ENCODE peak calls at places on chromosomes 7 and 10, in seven cellular contexts. One of them, this sample, is unnamed.
A peak's percentile ranks its signal among the peaks of the same experiment; 100 is the strongest.

GRCh38 chr7:8373856-8374255 is 59.6 kb upstream of the NXPH1 start:
- DNase-seq in lower lobe of right lung: no peak
- DNase-seq in HCT116: no peak
- DNase-seq in left ventricle myocardium inferior: no peak
- DNase-seq in fibroblast of lung: no peak
- DNase-seq in mammary epithelial cell: no peak
- DNase-seq in upper lobe of right lung: no peak
- DNase-seq in this sample: no peak

GRCh38 chr10:21989453-21990154 is 13.9 kb downstream of the DNAJC1 start:
- DNase-seq in lower lobe of right lung: peak; percentile 53
- DNase-seq in HCT116: peak; percentile 52
- DNase-seq in left ventricle myocardium inferior: peak; percentile 56
- DNase-seq in fibroblast of lung: peak; percentile 63
- DNase-seq in mammary epithelial cell: peak; percentile 56
- DNase-seq in upper lobe of right lung: peak; percentile 68
- DNase-seq in this sample: peak; percentile 48

GRCh38 chr10:105292236-105292635 is 651.1 kb downstream of the SORCS3 start:
- DNase-seq in lower lobe of right lung: no peak
- DNase-seq in HCT116: no peak
- DNase-seq in left ventricle myocardium inferior: no peak
- DNase-seq in fibroblast of lung: no peak
- DNase-seq in mammary epithelial cell: no peak
- DNase-seq in upper lobe of right lung: no peak
- DNase-seq in this sample: no peak

GRCh38 chr7:134083766-134084487 is 43.2 kb upstream of the LRGUK start:
- DNase-seq in lower lobe of right lung: no peak
- DNase-seq in HCT116: no peak
- DNase-seq in left ventricle myocardium inferior: no peak
- DNase-seq in fibroblast of lung: peak; percentile 38
- DNase-seq in mammary epithelial cell: peak; percentile 72
- DNase-seq in upper lobe of right lung: no peak
- DNase-seq in this sample: peak; percentile 15

GRCh38 chr10:66928791-66929190 is 3.0 kb downstream of the LRRTM3 start:
- DNase-seq in lower lobe of right lung: no peak
- DNase-seq in HCT116: no peak
- DNase-seq in left ventricle myocardium inferior: no peak
- DNase-seq in fibroblast of lung: no peak
- DNase-seq in mammary epithelial cell: no peak
- DNase-seq in upper lobe of right lung: no peak
- DNase-seq in this sample: no peak

GRCh38 chr7:99597762-99598501 is at the start of gene TMEM225B:
- DNase-seq in lower lobe of right lung: no peak
- DNase-seq in HCT116: no peak
- DNase-seq in left ventricle myocardium inferior: no peak
- DNase-seq in fibroblast of lung: no peak
- DNase-seq in mammary epithelial cell: no peak
- DNase-seq in upper lobe of right lung: no peak
- DNase-seq in this sample: no peak

GRCh38 chr7:1040790-1041189 is 3.6 kb upstream of the GPR146 start:
- DNase-seq in lower lobe of right lung: no peak
- DNase-seq in HCT116: no peak
- DNase-seq in left ventricle myocardium inferior: no peak
- DNase-seq in fibroblast of lung: peak; percentile 32
- DNase-seq in mammary epithelial cell: no peak
- DNase-seq in upper lobe of right lung: no peak
- DNase-seq in this sample: peak; percentile 52

GRCh38 chr7:121388950-121389349 is 7.2 kb downstream of the FAM3C start:
- DNase-seq in lower lobe of right lung: no peak
- DNase-seq in HCT116: no peak
- DNase-seq in left ventricle myocardium inferior: no peak
- DNase-seq in fibroblast of lung: no peak
- DNase-seq in mammary epithelial cell: no peak
- DNase-seq in upper lobe of right lung: no peak
- DNase-seq in this sample: no peak

GRCh38 chr10:986881-987634 is 1.2 kb upstream of the GTPBP4 start:
- DNase-seq in lower lobe of right lung: no peak
- DNase-seq in HCT116: no peak
- DNase-seq in left ventricle myocardium inferior: no peak
- DNase-seq in fibroblast of lung: peak; percentile 93
- DNase-seq in mammary epithelial cell: peak; percentile 26
- DNase-seq in upper lobe of right lung: peak; percentile 36
- DNase-seq in this sample: peak; percentile 58

GRCh38 chr7:6482743-6483119 is 35.0 kb upstream of the DAGLB start:
- DNase-seq in lower lobe of right lung: no peak
- DNase-seq in HCT116: no peak
- DNase-seq in left ventricle myocardium inferior: no peak
- DNase-seq in fibroblast of lung: no peak
- DNase-seq in mammary epithelial cell: no peak
- DNase-seq in upper lobe of right lung: no peak
- DNase-seq in this sample: no peak

GRCh38 chr7:157211710-157212109 is 73.0 kb downstream of the UBE3C start:
- DNase-seq in lower lobe of right lung: no peak
- DNase-seq in HCT116: no peak
- DNase-seq in left ventricle myocardium inferior: no peak
- DNase-seq in fibroblast of lung: peak; percentile 95
- DNase-seq in mammary epithelial cell: peak; percentile 1
- DNase-seq in upper lobe of right lung: no peak
- DNase-seq in this sample: peak; percentile 87

GRCh38 chr10:129328531-129328930 is 138.5 kb upstream of the MGMT start:
- DNase-seq in lower lobe of right lung: no peak
- DNase-seq in HCT116: no peak
- DNase-seq in left ventricle myocardium inferior: no peak
- DNase-seq in fibroblast of lung: no peak
- DNase-seq in mammary epithelial cell: no peak
- DNase-seq in upper lobe of right lung: no peak
- DNase-seq in this sample: peak; percentile 11

GRCh38 chr7:23346316-23346715 is 47.2 kb downstream of the MALSU1 start:
- DNase-seq in lower lobe of right lung: no peak
- DNase-seq in HCT116: no peak
- DNase-seq in left ventricle myocardium inferior: no peak
- DNase-seq in fibroblast of lung: no peak
- DNase-seq in mammary epithelial cell: no peak
- DNase-seq in upper lobe of right lung: no peak
- DNase-seq in this sample: no peak

GRCh38 chr7:72709909-72710308 is 118.1 kb downstream of the TYW1B start:
- DNase-seq in lower lobe of right lung: no peak
- DNase-seq in HCT116: no peak
- DNase-seq in left ventricle myocardium inferior: no peak
- DNase-seq in fibroblast of lung: peak; percentile 32
- DNase-seq in mammary epithelial cell: no peak
- DNase-seq in upper lobe of right lung: no peak
- DNase-seq in this sample: no peak

GRCh38 chr7:100516135-100516812 is 22.7 kb upstream of the AGFG2 start:
- DNase-seq in lower lobe of right lung: no peak
- DNase-seq in HCT116: no peak
- DNase-seq in left ventricle myocardium inferior: peak; percentile 38
- DNase-seq in fibroblast of lung: peak; percentile 97
- DNase-seq in mammary epithelial cell: peak; percentile 81
- DNase-seq in upper lobe of right lung: no peak
- DNase-seq in this sample: peak; percentile 82

GRCh38 chr10:71769279-71769823 is 4.0 kb downstream of the VSIR start:
- DNase-seq in lower lobe of right lung: no peak
- DNase-seq in HCT116: no peak
- DNase-seq in left ventricle myocardium inferior: no peak
- DNase-seq in fibroblast of lung: peak; percentile 10
- DNase-seq in mammary epithelial cell: no peak
- DNase-seq in upper lobe of right lung: no peak
- DNase-seq in this sample: peak; percentile 83

GRCh38 chr10:21292763-21293517 is 232.5 kb downstream of the SKIDA1 start:
- DNase-seq in lower lobe of right lung: peak; percentile 52
- DNase-seq in HCT116: peak; percentile 95
- DNase-seq in left ventricle myocardium inferior: peak; percentile 68
- DNase-seq in fibroblast of lung: peak; percentile 99
- DNase-seq in mammary epithelial cell: peak; percentile 93
- DNase-seq in upper lobe of right lung: peak; percentile 68
- DNase-seq in this sample: peak; percentile 98

GRCh38 chr7:158442260-158442659 is 145.4 kb downstream of the PTPRN2 start:
- DNase-seq in lower lobe of right lung: no peak
- DNase-seq in HCT116: peak; percentile 22
- DNase-seq in left ventricle myocardium inferior: no peak
- DNase-seq in fibroblast of lung: no peak
- DNase-seq in mammary epithelial cell: no peak
- DNase-seq in upper lobe of right lung: no peak
- DNase-seq in this sample: no peak

GRCh38 chr7:115449689-115450088 is 527.8 kb downstream of the MDFIC start:
- DNase-seq in lower lobe of right lung: no peak
- DNase-seq in HCT116: no peak
- DNase-seq in left ventricle myocardium inferior: no peak
- DNase-seq in fibroblast of lung: no peak
- DNase-seq in mammary epithelial cell: no peak
- DNase-seq in upper lobe of right lung: no peak
- DNase-seq in this sample: no peak

GRCh38 chr7:26850193-26850651 is 14.2 kb downstream of the SKAP2 start:
- DNase-seq in lower lobe of right lung: no peak
- DNase-seq in HCT116: no peak
- DNase-seq in left ventricle myocardium inferior: no peak
- DNase-seq in fibroblast of lung: no peak
- DNase-seq in mammary epithelial cell: peak; percentile 54
- DNase-seq in upper lobe of right lung: no peak
- DNase-seq in this sample: no peak
- H3K4me3 ChIP-seq in lower lobe of right lung: no peak overlapping the region
- H3K4me3 ChIP-seq in HCT116: no peak overlapping the region
- H3K4me3 ChIP-seq in left ventricle myocardium inferior: no peak overlapping the region
- H3K4me3 ChIP-seq in fibroblast of lung: no peak overlapping the region
- H3K4me3 ChIP-seq in mammary epithelial cell: no peak overlapping the region
- H3K4me3 ChIP-seq in upper lobe of right lung: no peak overlapping the region
- H3K4me3 ChIP-seq in this sample: no peak overlapping the region

GRCh38 chr7:123797673-123798526 is 47.1 kb upstream of the HYAL4 start:
- DNase-seq in lower lobe of right lung: no peak
- DNase-seq in HCT116: peak; percentile 66
- DNase-seq in left ventricle myocardium inferior: no peak
- DNase-seq in fibroblast of lung: peak; percentile 95
- DNase-seq in mammary epithelial cell: peak; percentile 96
- DNase-seq in upper lobe of right lung: no peak
- DNase-seq in this sample: peak; percentile 59
- TF ChIP-seq CTCF in lower lobe of right lung: peak; percentile 54
- TF ChIP-seq CTCF in HCT116: peak; percentile 85
- TF ChIP-seq CTCF in left ventricle myocardium inferior: peak; percentile 68
- TF ChIP-seq CTCF in fibroblast of lung: peak; percentile 33
- TF ChIP-seq CTCF in mammary epithelial cell: peak; percentile 36
- TF ChIP-seq CTCF in upper lobe of right lung: peak; percentile 57
- TF ChIP-seq CTCF in this sample: peak; percentile 41

GRCh38 chr10:43225004-43225786 is 41.7 kb downstream of the RASGEF1A start:
- DNase-seq in lower lobe of right lung: no peak
- DNase-seq in HCT116: no peak
- DNase-seq in left ventricle myocardium inferior: no peak
- DNase-seq in fibroblast of lung: no peak
- DNase-seq in mammary epithelial cell: no peak
- DNase-seq in upper lobe of right lung: no peak
- DNase-seq in this sample: no peak
- H3K36me3 ChIP-seq in lower lobe of right lung: no peaks in the 10 kb centered on the region
- H3K36me3 ChIP-seq in HCT116: no peaks in the 10 kb centered on the region
- H3K36me3 ChIP-seq in left ventricle myocardium inferior: no peaks in the 10 kb centered on the region
- H3K36me3 ChIP-seq in fibroblast of lung: no peaks in the 10 kb centered on the region
- H3K36me3 ChIP-seq in mammary epithelial cell: no peaks in the 10 kb centered on the region
- H3K36me3 ChIP-seq in upper lobe of right lung: no peaks in the 10 kb centered on the region
- H3K36me3 ChIP-seq in this sample: no peaks in the 10 kb centered on the region

GRCh38 chr7:129368389-129368986 is 65.7 kb upstream of the STRIP2 start:
- DNase-seq in lower lobe of right lung: no peak
- DNase-seq in HCT116: no peak
- DNase-seq in left ventricle myocardium inferior: no peak
- DNase-seq in fibroblast of lung: no peak
- DNase-seq in mammary epithelial cell: no peak
- DNase-seq in upper lobe of right lung: no peak
- DNase-seq in this sample: no peak
- H3K4me3 ChIP-seq in lower lobe of right lung: peak overlapping the region; percentile 49
- H3K4me3 ChIP-seq in HCT116: no peak overlapping the region
- H3K4me3 ChIP-seq in left ventricle myocardium inferior: no peak overlapping the region
- H3K4me3 ChIP-seq in fibroblast of lung: no peak overlapping the region
- H3K4me3 ChIP-seq in mammary epithelial cell: no peak overlapping the region
- H3K4me3 ChIP-seq in upper lobe of right lung: peak overlapping the region; percentile 38
- H3K4me3 ChIP-seq in this sample: no peak overlapping the region

GRCh38 chr10:132113206-132113605 is 47.5 kb downstream of the JAKMIP3 start:
- DNase-seq in lower lobe of right lung: peak; percentile 14
- DNase-seq in HCT116: no peak
- DNase-seq in left ventricle myocardium inferior: peak; percentile 1
- DNase-seq in fibroblast of lung: no peak
- DNase-seq in mammary epithelial cell: no peak
- DNase-seq in upper lobe of right lung: no peak
- DNase-seq in this sample: no peak
- TF ChIP-seq CTCF in lower lobe of right lung: no peak
- TF ChIP-seq CTCF in HCT116: no peak
- TF ChIP-seq CTCF in left ventricle myocardium inferior: no peak
- TF ChIP-seq CTCF in fibroblast of lung: no peak
- TF ChIP-seq CTCF in mammary epithelial cell: no peak
- TF ChIP-seq CTCF in upper lobe of right lung: no peak
- TF ChIP-seq CTCF in this sample: no peak